ENCODE peak calls at places on chromosome 22, in six cellular contexts. X is mammary epithelial cell, F is tibial nerve, B is OCI-LY7, R is HAP-1, O is transverse colon. M is an unnamed sample. For H3K9me3, the result is how much of the 10 kb centered on the place peaks cover.

GRCh38 chr22:46150615-46151423 is 493 bp downstream of the PPARA start:
- DNase-seq in F (no peak), R (peak), O (peak), B (peak), X (peak), M (peak)

GRCh38 chr22:41401781-41402648 is 20.3 kb downstream of the TEF start:
- DNase-seq in O (peak), X (peak), F (no peak), B (no peak), R (no peak), M (no peak)

GRCh38 chr22:45884201-45885067 is 92.5 kb downstream of the WNT7B start:
- DNase-seq in X (no peak), R (no peak), O (no peak), F (no peak), B (no peak), M (no peak)

GRCh38 chr22:42296381-42296853 is 26.0 kb upstream of the TCF20 start:
- DNase-seq in O (peak), R (no peak), F (no peak), B (peak), X (no peak), M (no peak)

GRCh38 chr22:30564766-30565118 is 9.7 kb downstream of the GAL3ST1 start:
- DNase-seq in O (no peak), F (no peak), R (no peak), B (no peak), X (no peak), M (no peak)

GRCh38 chr22:43789452-43789851 is 22.7 kb downstream of the EFCAB6 start:
- DNase-seq in B (no peak), X (peak), O (peak), R (no peak), F (no peak), M (no peak)

GRCh38 chr22:44067901-44068300 is 43.8 kb downstream of the PARVB start:
- DNase-seq in F (no peak), O (no peak), B (no peak), X (no peak), R (no peak), M (no peak)

GRCh38 chr22:38129021-38129420 is 18.5 kb upstream of the BAIAP2L2 start:
- DNase-seq in X (no peak), R (no peak), B (no peak), F (no peak), O (no peak), M (no peak)

GRCh38 chr22:32204211-32204855 is 540 bp downstream of the RFPL2 start:
- DNase-seq in B (no peak), O (no peak), F (no peak), X (no peak), R (no peak), M (no peak)

GRCh38 chr22:38566726-38567504 is 3.1 kb downstream of the DMC1 start:
- DNase-seq in X (no peak), B (no peak), F (no peak), O (no peak), R (peak), M (no peak)

GRCh38 chr22:32533265-32534068 is 58.9 kb downstream of the FBXO7 start:
- DNase-seq in B (no peak), O (no peak), F (no peak), X (no peak), R (no peak), M (no peak)

GRCh38 chr22:45351956-45352355 is 42.2 kb downstream of the FAM118A start:
- DNase-seq in F (no peak), X (peak), O (no peak), R (no peak), B (no peak), M (no peak)

GRCh38 chr22:27406389-27406861 is 395.1 kb downstream of the MN1 start:
- DNase-seq in X (no peak), R (no peak), O (no peak), F (no peak), B (no peak), M (no peak)

GRCh38 chr22:38298312-38299000 is 18.8 kb downstream of the CSNK1E start:
- DNase-seq in X (peak), B (peak), F (no peak), O (no peak), R (peak), M (peak)

GRCh38 chr22:24091551-24092420 is 80.7 kb downstream of the CABIN1 start:
- DNase-seq in O (no peak), R (no peak), F (no peak), B (no peak), X (no peak), M (no peak)

GRCh38 chr22:38412435-38413084 is 42.4 kb downstream of the KCNJ4 start:
- DNase-seq in R (peak), O (no peak), X (no peak), B (no peak), F (no peak), M (peak)

GRCh38 chr22:42799061-42799460 is 58.0 kb downstream of the ARFGAP3 start:
- DNase-seq in R (no peak), B (no peak), F (no peak), X (no peak), O (no peak), M (no peak)

GRCh38 chr22:44172370-44173108 is 8.2 kb upstream of the PARVG start:
- DNase-seq in X (no peak), B (no peak), R (no peak), O (peak), F (peak), M (no peak)

GRCh38 chr22:30411780-30412179 is 13.8 kb upstream of the MTFP1 start:
- DNase-seq in O (no peak), X (peak), F (no peak), B (no peak), R (no peak), M (no peak)

GRCh38 chr22:19604711-19605268 is 80.6 kb upstream of the CLDN5 start:
- DNase-seq in F (no peak), X (no peak), R (no peak), B (no peak), O (no peak), M (no peak)

GRCh38 chr22:37647928-37648327 is 8.5 kb downstream of the SH3BP1 start:
- DNase-seq in R (no peak), X (no peak), B (no peak), F (no peak), O (peak), M (no peak)

GRCh38 chr22:31945971-31946680 is 1.8 kb downstream of the YWHAH start:
- DNase-seq in R (peak), B (peak), X (no peak), O (no peak), F (no peak), M (no peak)

GRCh38 chr22:44497904-44498242 is at the start of gene RTL6:
- DNase-seq in O (no peak), R (no peak), F (no peak), B (no peak), X (no peak), M (no peak)

GRCh38 chr22:44197271-44197670 is 16.5 kb downstream of the PARVG start:
- DNase-seq in R (no peak), F (no peak), B (no peak), X (no peak), O (no peak), M (no peak)

GRCh38 chr22:21865041-21865440 is 2.4 kb downstream of the MAPK1 start:
- DNase-seq in B (no peak), R (peak), X (peak), O (no peak), F (no peak), M (no peak)

DNA sequence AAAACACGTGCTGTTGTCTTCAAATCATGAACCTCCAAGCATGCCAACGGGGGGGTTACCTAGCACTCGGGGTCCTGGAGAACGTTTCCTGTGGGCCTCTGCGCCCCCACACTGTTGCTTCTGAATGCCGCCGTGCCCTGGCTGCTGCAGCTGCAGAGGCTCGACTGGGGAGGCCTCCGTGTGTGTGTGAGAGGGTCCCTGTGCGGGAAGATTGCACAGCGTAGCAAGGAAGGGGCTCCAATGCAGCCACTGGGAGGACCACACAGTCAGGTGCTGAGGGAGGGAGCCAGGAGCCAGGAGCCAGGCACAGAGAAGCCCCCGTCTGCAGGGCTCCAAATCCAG is 1322.3 kb downstream of the TBC1D22A start:
- DNase-seq in X (no peak), O (no peak), R (no peak), B (no peak), F (no peak), M (no peak)
- H3K9me3 ChIP-seq in X (half or more), O (under half), R (under half), B (under half), F (under half), M (under half)

DNA sequence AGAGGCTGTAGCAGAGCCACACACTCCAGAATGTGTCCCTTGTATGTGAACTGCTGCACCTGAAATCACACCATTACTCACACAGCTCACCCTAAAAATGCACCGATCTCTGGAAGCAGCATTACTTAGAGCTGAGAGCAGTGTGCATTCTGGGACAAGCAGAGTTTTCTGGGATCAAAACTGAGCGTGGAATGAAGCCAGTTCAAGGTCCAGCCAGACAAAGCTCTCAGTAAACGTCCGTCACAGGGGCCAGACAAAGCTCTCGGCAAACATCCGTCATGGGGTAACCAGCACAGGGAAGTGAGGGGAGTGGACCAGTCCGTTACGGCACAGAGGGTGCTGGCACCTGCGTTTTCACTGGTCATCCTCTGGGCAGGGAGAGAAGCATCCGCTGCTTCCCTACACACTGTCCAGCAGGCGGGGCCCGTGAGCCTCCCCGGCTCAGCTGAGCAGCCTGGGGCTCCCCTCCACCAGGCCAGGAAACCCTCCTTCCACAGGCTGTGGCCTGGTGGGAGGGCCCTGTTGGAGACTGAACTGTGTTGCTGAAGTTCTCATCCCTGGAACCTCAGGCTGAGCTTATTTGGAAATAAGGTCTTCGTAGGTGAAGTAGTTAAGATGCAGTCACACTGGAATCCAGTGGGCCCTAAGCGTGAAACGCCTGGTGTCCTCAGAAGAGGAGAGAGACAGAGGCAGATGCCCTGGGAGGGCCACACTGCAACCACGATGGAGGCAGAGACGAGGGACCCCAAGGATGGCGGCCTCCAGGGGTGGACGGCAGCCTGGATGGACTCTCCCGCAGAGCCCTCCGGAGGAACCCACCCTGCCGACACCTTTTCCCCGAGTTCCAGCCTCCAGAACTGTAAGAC is 883.9 kb downstream of the BRD1 start:
- DNase-seq in O (peak), R (peak), B (peak), X (no peak), F (no peak), M (no peak)
- H3K9me3 ChIP-seq in O (under half), R (under half), B (under half), X (half or more), F (under half), M (under half)

GRCh38 chr22:47303161-47303890 is 540.9 kb downstream of the TBC1D22A start:
- DNase-seq in O (no peak), X (no peak), B (no peak), R (no peak), F (no peak), M (no peak)

GRCh38 chr22:47301820-47302475 is 539.5 kb downstream of the TBC1D22A start:
- DNase-seq in O (no peak), F (no peak), B (no peak), R (no peak), X (no peak), M (no peak)

GRCh38 chr22:47299211-47299878 is 536.9 kb downstream of the TBC1D22A start:
- DNase-seq in X (no peak), B (no peak), R (no peak), F (no peak), O (no peak), M (no peak)

GRCh38 chr22:47299879-47300697 is 537.6 kb downstream of the TBC1D22A start:
- DNase-seq in F (no peak), R (no peak), X (no peak), O (no peak), B (no peak), M (no peak)

DNA sequence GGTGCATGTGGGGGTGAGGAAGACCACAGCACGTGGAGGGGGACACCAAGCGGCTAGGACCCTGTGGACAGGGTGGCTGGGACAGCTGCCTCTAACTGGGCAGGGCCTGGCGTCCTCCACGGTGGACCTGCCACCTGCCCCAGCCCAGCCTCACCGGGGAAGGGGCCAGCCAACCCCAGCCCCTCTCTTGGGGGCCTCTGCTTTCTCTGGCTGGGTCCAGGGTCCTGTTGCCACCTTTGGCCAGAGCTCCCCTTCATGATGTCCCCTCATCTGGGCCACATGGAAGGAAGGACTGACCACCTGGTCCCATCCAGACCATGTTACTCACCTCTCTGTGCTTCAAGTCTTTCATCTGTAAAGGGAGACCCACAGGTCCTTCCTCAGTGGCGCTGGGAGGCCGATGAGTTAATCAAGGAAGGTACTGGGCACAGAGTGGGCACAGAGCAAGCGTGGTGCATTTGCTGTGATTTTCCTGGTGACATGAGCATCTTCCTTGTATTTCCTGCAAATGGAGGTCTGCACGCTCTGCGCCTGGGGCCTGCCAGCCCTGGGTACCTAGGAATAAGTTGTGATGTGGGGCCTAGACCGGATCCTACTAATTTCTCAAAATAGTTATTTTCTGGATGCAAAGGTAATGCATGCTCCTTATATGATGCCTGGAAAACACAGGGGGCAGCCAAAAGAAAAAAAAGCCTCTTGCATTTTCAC is 538.4 kb downstream of the TBC1D22A start:
- DNase-seq in O (no peak), B (no peak), X (no peak), R (no peak), F (no peak), M (no peak)
- H3K9me3 ChIP-seq in O (under half), B (under half), X (half or more), R (under half), F (under half), M (under half)

DNA sequence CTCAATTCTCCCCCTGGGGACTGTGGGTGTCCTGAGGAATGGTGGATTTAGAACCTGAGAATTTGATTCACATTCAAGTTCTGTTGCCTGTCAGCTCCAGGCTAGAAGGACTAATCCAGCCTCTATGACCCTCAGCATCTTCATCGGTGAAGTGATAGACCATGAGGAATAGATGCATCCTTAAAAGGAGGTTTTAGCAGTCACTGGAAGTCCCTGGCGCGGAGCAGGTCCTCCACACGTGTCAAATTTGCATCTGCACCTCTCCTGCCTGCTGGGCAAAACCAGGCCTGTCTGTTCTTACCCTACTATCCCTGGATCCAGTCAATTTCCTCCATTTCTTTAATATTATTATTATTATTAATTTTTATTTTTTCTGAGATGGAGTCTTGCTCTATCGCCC is 808.4 kb downstream of the TBC1D22A start:
- DNase-seq in X (no peak), F (no peak), B (no peak), O (no peak), R (no peak), M (no peak)
- H3K9me3 ChIP-seq in X (under half), F (under half), B (under half), O (under half), R (under half), M (under half)

GRCh38 chr22:47207387-47207786 is 444.9 kb downstream of the TBC1D22A start:
- DNase-seq in F (no peak), X (no peak), B (no peak), O (no peak), R (no peak), M (no peak)
- H3K9me3 ChIP-seq in F (under half), X (under half), B (under half), O (under half), R (under half), M (under half)

GRCh38 chr22:47198801-47199251 is 436.4 kb downstream of the TBC1D22A start:
- DNase-seq in X (no peak), F (peak), B (no peak), O (no peak), R (no peak), M (no peak)

GRCh38 chr22:47199261-47199948 is 437.0 kb downstream of the TBC1D22A start:
- DNase-seq in F (peak), R (no peak), B (no peak), X (no peak), O (no peak), M (no peak)

GRCh38 chr22:47196493-47196849 is 434.0 kb downstream of the TBC1D22A start:
- DNase-seq in F (no peak), B (no peak), X (no peak), O (no peak), R (no peak), M (no peak)

GRCh38 chr22:47196881-47197701 is 434.6 kb downstream of the TBC1D22A start:
- DNase-seq in X (no peak), R (no peak), B (no peak), O (no peak), F (peak), M (no peak)

GRCh38 chr22:47197735-47198500 is 435.5 kb downstream of the TBC1D22A start:
- DNase-seq in O (no peak), B (no peak), F (peak), X (no peak), R (no peak), M (no peak)
- H3K9me3 ChIP-seq in O (under half), B (under half), F (under half), X (under half), R (under half), M (under half)

DNA sequence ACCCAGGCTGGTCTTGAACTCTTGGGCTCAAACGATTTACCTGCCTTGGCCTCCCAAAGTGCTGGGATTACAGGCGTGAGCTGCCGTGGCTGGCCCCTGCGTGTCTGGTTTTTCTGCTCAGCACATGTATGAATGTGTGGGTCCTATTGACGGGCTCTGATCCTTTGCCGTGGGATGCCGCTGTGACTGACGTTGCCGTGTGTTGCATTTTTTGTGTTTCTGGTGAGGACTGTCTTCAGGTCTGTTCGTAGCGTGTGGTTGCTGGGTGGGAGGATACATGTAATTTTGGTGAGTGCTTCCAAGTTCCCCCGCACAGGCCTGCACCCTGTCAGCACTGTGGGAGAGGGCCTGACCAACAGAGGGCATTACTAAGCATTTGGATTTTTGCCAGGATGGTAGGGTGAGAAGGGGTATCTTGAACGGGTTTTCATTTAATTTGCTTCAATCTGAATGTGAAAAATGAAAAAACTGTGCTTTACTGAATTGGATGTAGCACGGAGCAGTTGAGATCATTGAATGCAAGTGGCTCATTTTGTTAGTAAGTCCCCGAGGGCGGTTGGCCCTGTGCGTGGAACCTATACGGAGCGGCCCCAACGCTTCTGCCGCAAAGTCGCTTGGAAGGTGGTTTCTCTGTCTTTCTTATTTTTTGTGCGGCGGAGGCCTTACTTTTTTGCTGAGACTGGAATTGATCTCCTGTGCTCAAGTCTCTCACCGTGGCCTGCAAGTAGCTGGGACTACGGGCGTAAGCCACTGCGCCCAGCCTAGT is 8.2 kb downstream of the ZBED4 start:
- DNase-seq in X (no peak), R (no peak), B (no peak), F (no peak), O (no peak), M (no peak)
- H3K9me3 ChIP-seq in X (under half), R (under half), B (under half), F (under half), O (under half), M (under half)

GRCh38 chr22:35444685-35445399 is 44.9 kb downstream of the MCM5 start:
- DNase-seq in F (no peak), X (no peak), O (no peak), R (no peak), B (no peak), M (no peak)
- H3K9me3 ChIP-seq in F (under half), X (under half), O (under half), R (under half), B (under half), M (under half)